ENCODE peak calls at places on chromosomes 5 and 9, in four cellular contexts. E is uterus, P is PC-9, X is mesenchymal stem cell. A is an unnamed sample.

GRCh38 chr5:67878911-67879310 is 336.6 kb upstream of the PIK3R1 start:
- DNase-seq in E (no peak), P (no peak), X (peak), A (no peak)

GRCh38 chr5:44983006-44983405 is 174.3 kb downstream of the MRPS30 start:
- DNase-seq in E (no peak), P (no peak), X (no peak), A (no peak)

GRCh38 chr5:157827429-157827828 is 31.5 kb downstream of the CLINT1 start:
- DNase-seq in E (no peak), P (no peak), X (no peak), A (peak)

GRCh38 chr5:15645776-15646175 is 145.8 kb downstream of the FBXL7 start:
- DNase-seq in E (no peak), P (no peak), X (no peak), A (no peak)

GRCh38 chr5:4513381-4513780 is 626.7 kb upstream of the ADAMTS16 start:
- DNase-seq in E (no peak), P (no peak), X (no peak), A (no peak)

GRCh38 chr9:22214497-22215031 is 205.5 kb upstream of the CDKN2B start:
- DNase-seq in E (no peak), P (no peak), X (peak), A (peak)

GRCh38 chr9:124359426-124359825 is 55.8 kb downstream of the PSMB7 start:
- DNase-seq in E (no peak), P (no peak), X (no peak), A (no peak)

GRCh38 chr9:98007251-98007928 is 24.2 kb downstream of the ANP32B start:
- DNase-seq in E (no peak), P (peak), X (peak), A (no peak)

GRCh38 chr9:115008536-115008935 is 78.1 kb upstream of the TNFSF8 start:
- DNase-seq in E (no peak), P (peak), X (peak), A (no peak)

GRCh38 chr5:174581483-174581882 is 142.9 kb upstream of the MSX2 start:
- DNase-seq in E (no peak), P (no peak), X (no peak), A (no peak)

GRCh38 chr5:756865-757345 is 27.6 kb downstream of the ZDHHC11B start:
- DNase-seq in E (peak), P (no peak), X (peak), A (no peak)

GRCh38 chr5:9835121-9835770 is 205.1 kb upstream of the TAS2R1 start:
- DNase-seq in E (no peak), P (no peak), X (no peak), A (no peak)

GRCh38 chr5:172186114-172186695 is 1.8 kb downstream of the STK10 start:
- DNase-seq in E (no peak), P (no peak), X (no peak), A (no peak)

GRCh38 chr9:12884736-12885395 is 110.0 kb downstream of the LURAP1L start:
- DNase-seq in E (no peak), P (peak), X (peak), A (peak)

GRCh38 chr9:75152416-75152815 is 64.1 kb downstream of the OSTF1 start:
- DNase-seq in E (no peak), P (no peak), X (no peak), A (no peak)

GRCh38 chr5:74216012-74216411 is 424.5 kb downstream of the ENC1 start:
- DNase-seq in E (no peak), P (no peak), X (no peak), A (no peak)

GRCh38 chr5:126471875-126472537 is 48.8 kb downstream of the GRAMD2B start:
- DNase-seq in E (no peak), P (peak), X (no peak), A (peak)

GRCh38 chr9:72526901-72527800 is 5.7 kb downstream of the TMC1 start:
- DNase-seq in E (peak), P (peak), X (peak), A (peak)

GRCh38 chr9:104795082-104795481 is 31.2 kb downstream of the NIPSNAP3B start:
- DNase-seq in E (no peak), P (no peak), X (peak), A (no peak)

GRCh38 chr5:151070449-151070848 is 10.4 kb downstream of the TNIP1 start:
- DNase-seq in E (no peak), P (no peak), X (peak), A (peak)

DNA sequence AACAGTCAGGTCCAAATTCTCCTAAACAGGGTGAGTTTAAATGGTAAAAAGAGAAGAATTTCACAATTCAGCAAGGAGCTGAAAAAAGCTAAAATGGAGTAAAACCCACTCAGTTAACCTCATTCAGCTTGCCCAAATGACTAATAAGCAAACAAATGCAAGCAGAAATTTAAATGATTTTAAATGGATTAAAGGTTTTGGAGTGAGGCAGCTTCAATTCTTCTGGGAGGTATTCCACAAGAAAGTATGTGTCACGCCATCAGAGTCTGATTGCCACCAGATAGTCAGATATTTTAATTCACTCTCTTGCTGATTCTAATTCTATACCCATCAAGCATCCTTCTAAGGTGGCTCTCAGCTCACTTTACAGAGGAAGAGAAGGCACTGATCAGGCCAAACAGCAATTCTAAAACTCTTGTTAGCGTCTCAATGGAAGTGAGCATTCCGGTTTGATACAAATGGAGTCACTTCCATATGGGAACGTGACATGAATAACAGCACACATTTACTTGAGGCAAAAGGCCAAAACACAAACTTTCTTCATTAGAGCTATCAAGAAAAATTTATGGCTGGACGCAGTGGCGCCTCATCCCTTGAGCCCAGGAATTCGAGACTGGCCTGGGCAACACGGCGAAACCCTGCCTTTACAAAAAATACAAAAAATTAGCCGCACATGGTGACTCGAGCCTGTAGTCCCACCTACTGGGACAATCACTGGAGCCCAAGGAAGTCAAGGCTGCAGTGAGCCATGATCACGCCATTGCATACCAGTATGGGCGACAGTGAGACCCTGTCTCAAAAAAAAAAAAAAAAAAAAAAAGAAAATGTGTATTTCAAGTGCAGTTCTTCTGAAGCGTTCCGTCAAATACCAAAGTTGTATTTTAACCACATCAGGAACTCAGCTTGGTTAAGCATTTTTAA is 2.0 kb downstream of the CLK4 start:
- DNase-seq in E (no peak), P (no peak), X (peak), A (peak)
- H3K27ac ChIP-seq in E (peak), P (no peak), X (no peak), A (peak)

GRCh38 chr5:59123595-59124561 is 541.0 kb downstream of the RAB3C start:
- DNase-seq in E (no peak), P (no peak), X (peak), A (no peak)
- H3K27ac ChIP-seq in E (no peak), P (no peak), X (peak), A (no peak)

DNA sequence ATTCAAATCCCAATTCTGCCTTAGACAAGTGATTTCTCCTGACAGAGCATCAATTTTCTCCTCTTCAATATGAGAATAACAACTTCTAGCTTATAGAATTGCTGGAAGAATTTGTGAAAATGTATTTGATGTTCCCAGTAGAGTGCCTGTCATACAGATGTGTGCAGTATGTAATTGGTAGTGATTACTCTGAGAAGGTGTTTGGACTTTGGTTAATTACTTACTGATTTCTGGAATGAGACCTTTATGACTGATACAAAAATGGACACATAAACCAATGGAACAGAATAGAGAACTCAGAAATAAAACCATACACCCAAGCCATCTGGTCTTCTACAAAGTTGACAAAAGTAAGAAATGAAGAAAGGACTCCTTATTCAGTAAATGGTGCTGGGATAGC is 101.9 kb upstream of the TRIM32 start:
- DNase-seq in E (no peak), P (no peak), X (no peak), A (no peak)
- H3K27ac ChIP-seq in E (no peak), P (no peak), X (no peak), A (no peak)

GRCh38 chr9:15253197-15253596 is 53.8 kb downstream of the TTC39B start:
- DNase-seq in E (no peak), P (no peak), X (peak), A (peak)

GRCh38 chr9:15248106-15248505 is 58.9 kb downstream of the TTC39B start:
- DNase-seq in E (no peak), P (no peak), X (no peak), A (no peak)

GRCh38 chr9:15248596-15248995 is 58.4 kb downstream of the TTC39B start:
- DNase-seq in E (no peak), P (no peak), X (no peak), A (no peak)

GRCh38 chr9:15249042-15249818 is 57.8 kb downstream of the TTC39B start:
- DNase-seq in E (no peak), P (no peak), X (peak), A (peak)

DNA sequence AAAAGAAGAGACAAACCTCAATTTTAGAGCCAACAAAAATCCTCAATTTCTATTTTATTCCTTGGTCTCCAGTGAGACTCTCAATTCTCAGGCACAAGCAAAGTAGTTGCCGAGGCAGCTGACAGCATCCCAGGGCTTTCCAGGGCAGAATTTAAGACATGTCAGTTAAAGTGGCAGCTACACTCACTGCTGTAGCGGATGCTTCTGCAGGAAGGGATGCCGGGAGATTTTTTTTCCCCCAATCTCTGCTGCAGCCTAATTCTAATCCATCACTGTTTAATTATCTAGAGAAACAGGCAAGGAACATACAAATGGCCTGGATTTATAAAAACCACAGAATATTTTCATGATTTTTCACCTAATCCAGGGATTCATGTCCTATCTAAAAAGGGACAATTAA is 57.0 kb downstream of the TTC39B start:
- DNase-seq in E (no peak), P (no peak), X (peak), A (no peak)
- H3K27ac ChIP-seq in E (peak), P (no peak), X (peak), A (peak)

DNA sequence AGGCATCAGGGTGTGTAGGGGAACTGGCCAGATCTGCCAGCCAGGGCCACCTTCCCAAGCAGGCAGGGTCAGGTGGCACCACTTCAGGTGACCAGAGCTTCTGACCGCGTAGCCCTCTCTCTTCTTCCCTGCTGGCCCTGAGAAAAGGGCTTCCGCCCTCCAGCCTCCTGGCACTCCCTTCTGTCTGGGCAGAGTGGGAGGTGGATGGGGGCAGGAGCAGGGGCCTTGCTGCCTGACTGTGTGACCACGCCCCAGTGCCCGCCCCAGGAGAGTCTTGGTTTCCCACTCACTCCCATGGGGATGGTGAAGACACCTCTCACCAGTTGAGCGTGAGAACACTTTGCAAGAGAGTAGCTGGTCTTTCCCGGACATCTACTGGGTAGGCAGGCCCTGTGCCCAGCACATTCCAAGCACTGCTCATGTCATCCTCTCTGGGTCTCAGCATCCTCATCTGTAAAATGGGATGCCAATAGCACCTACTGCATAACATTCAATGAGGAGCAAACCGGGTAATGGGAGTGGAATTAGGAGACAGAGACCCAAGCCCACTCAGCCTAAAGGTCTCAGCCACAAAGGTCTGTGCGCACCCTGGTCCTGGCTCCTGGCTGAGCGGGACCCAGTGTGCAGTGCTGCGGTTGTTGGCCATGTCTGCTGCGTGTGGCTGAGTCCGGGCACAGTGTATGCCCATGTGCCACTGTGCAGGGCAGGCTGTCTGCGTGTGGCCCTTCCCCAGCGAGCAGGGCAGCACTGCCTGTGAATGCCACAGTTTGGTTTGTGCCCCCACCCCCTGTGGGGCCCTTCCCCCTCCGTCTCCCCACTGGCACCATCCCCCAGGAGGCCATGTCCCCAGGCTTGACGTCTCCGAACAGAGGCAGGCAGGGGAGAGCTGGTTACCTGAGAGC is 179.1 kb upstream of the IER5L start:
- DNase-seq in E (no peak), P (no peak), X (no peak), A (no peak)
- H3K27ac ChIP-seq in E (no peak), P (no peak), X (no peak), A (no peak)

DNA sequence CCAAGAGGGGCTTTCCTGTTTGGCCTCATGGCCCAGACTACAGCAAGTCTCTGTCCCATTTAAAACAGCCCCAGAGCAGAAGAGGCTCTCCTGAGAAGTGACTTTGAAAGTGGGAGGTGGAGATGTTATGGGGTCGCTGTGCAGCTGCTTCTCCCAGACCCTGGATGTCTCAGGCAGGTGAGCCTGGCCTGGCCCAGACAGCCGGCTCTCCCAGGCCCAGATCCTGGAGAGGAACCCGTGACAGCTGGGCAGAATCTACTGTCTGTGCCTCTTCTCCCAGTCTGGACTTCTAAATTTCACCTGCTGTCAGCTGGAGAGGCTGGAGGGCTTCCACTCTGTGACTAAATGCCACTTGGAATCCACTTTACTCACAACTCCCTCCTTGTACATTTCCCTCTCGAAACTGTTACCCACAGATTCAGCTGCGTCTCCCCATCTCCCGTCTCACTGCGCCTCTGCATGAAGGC is 20.5 kb downstream of the FAM78A start:
- DNase-seq in E (no peak), P (no peak), X (no peak), A (no peak)
- H3K27ac ChIP-seq in E (no peak), P (no peak), X (no peak), A (no peak)

GRCh38 chr9:136556166-136556565 is 10.3 kb upstream of the NOTCH1 start:
- DNase-seq in E (no peak), P (no peak), X (no peak), A (no peak)

GRCh38 chr9:136554870-136555269 is 9.0 kb upstream of the NOTCH1 start:
- DNase-seq in E (no peak), P (no peak), X (no peak), A (no peak)

GRCh38 chr9:136552117-136552685 is 6.4 kb upstream of the NOTCH1 start:
- DNase-seq in E (peak), P (no peak), X (peak), A (no peak)

GRCh38 chr9:136551401-136552116 is 5.7 kb upstream of the NOTCH1 start:
- DNase-seq in E (peak), P (peak), X (peak), A (peak)

GRCh38 chr9:136553581-136553980 is 7.7 kb upstream of the NOTCH1 start:
- DNase-seq in E (no peak), P (no peak), X (no peak), A (no peak)
- H3K27ac ChIP-seq in E (no peak), P (no peak), X (no peak), A (no peak)

GRCh38 chr5:30142432-30142831 is 1051.1 kb upstream of the CDH6 start:
- DNase-seq in E (no peak), P (no peak), X (no peak), A (no peak)
- H3K27ac ChIP-seq in E (no peak), P (no peak), X (no peak), A (no peak)

GRCh38 chr9:88387035-88387732 is 1.1 kb upstream of the SPIN1 start:
- DNase-seq in E (no peak), P (peak), X (peak), A (no peak)
- H3K27ac ChIP-seq in E (peak), P (peak), X (peak), A (peak)

A was measured in endothelial cell of umbilical vein.